ENCODE peak calls at places on chromosomes 6 and 20, in four cellular contexts. J is colonic mucosa, X is OCI-LY7, F is GM06990. U is an unnamed sample.

GRCh38 chr6:51533962-51534361 is 553.5 kb downstream of the PKHD1 start:
- DNase-seq in J (no peak), X (no peak), F (no peak), U (no peak)

GRCh38 chr20:50625986-50626677 is 65.2 kb downstream of the RIPOR3 start:
- DNase-seq in J (peak), X (peak), F (no peak), U (no peak)

GRCh38 chr6:109051301-109051700 is 43.3 kb downstream of the SESN1 start:
- DNase-seq in J (no peak), X (no peak), F (no peak), U (no peak)

GRCh38 chr6:138499303-138499991 is at the start of gene NHSL1:
- DNase-seq in J (peak), X (peak), F (peak), U (peak)

GRCh38 chr20:34639755-34640222 is 37.1 kb downstream of the PIGU start:
- DNase-seq in J (peak), X (no peak), F (no peak), U (no peak)

GRCh38 chr6:144036064-144036873 is 28.2 kb upstream of the PLAGL1 start:
- DNase-seq in J (peak), X (no peak), F (peak), U (peak)

GRCh38 chr6:88725111-88725711 is 238.2 kb downstream of the RNGTT start:
- DNase-seq in J (no peak), X (peak), F (no peak), U (peak)

GRCh38 chr6:131949909-131950766 is 1.0 kb downstream of the CCN2 start:
- DNase-seq in J (peak), X (no peak), F (peak), U (peak)

GRCh38 chr20:50284811-50285375 is 94.3 kb downstream of the CEBPB start:
- DNase-seq in J (no peak), X (peak), F (no peak), U (no peak)

GRCh38 chr6:131268303-131268702 is 133.0 kb downstream of the AKAP7 start:
- DNase-seq in J (no peak), X (no peak), F (no peak), U (no peak)

GRCh38 chr6:114202389-114202788 is 140.4 kb downstream of the HS3ST5 start:
- DNase-seq in J (no peak), X (no peak), F (no peak), U (no peak)

GRCh38 chr20:400451-401275 is 7.4 kb upstream of the RBCK1 start:
- DNase-seq in J (no peak), X (peak), F (no peak), U (no peak)

GRCh38 chr6:42137192-42137753 is 5.1 kb downstream of the C6orf132 start:
- DNase-seq in J (peak), X (no peak), F (no peak), U (no peak)

GRCh38 chr6:6588924-6589696 is 590 bp downstream of the LY86 start:
- DNase-seq in J (no peak), X (peak), F (peak), U (no peak)

DNA sequence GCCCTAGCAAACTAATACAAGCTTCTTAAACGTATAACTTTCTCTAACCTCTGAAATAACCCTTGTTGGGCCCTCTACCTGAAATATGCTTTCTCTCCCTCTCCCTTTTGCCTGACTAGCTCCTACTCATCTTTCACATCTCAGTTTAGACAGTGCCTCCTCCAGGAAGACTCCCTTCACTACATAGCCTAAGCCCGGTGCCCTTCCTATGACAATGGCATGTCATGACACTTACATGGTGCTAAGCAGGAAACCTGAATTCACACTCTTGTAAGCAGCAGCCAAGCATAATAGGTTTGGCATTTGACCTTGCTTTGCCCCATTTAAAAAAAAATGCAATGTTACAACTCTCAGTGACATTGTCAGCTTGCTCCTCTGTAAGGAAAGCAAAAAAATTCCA is 33.1 kb upstream of the FBXL4 start:
- DNase-seq in J (no peak), X (peak), F (no peak), U (no peak)
- TF ChIP-seq CTCF in J (no peak), X (no peak), F (no peak), U (no peak)

GRCh38 chr6:74320076-74320475 is 624.1 kb downstream of the CD109 start:
- DNase-seq in J (no peak), X (no peak), F (no peak), U (no peak)
- TF ChIP-seq CTCF in J (no peak), X (no peak), F (no peak), U (no peak)

DNA sequence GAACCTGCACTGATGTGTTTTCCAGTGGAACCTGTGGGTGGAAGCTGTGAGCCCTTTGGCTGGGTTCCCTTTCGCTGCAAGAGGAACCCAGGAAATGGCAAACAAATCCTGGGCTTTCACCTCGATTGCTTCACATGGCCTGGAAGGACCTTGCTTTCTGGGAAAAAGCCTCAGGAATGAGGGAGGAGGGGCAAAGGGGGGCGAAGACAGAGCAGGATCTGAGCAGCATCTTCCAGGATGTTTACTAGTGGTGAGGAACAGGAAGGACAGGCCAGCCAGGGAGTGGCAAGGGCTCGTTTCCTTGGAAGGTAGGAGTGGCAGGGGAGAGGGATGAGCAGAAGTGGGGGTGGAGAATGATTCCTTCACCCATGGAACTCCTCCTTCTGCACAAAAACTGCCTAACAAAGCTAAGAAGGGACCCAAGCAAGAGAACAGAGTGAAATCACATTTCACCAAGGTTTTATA is 5.9 kb downstream of the SLC2A10 start:
- DNase-seq in J (peak), X (no peak), F (no peak), U (no peak)
- TF ChIP-seq CTCF in J (peak), X (no peak), F (no peak), U (no peak)

DNA sequence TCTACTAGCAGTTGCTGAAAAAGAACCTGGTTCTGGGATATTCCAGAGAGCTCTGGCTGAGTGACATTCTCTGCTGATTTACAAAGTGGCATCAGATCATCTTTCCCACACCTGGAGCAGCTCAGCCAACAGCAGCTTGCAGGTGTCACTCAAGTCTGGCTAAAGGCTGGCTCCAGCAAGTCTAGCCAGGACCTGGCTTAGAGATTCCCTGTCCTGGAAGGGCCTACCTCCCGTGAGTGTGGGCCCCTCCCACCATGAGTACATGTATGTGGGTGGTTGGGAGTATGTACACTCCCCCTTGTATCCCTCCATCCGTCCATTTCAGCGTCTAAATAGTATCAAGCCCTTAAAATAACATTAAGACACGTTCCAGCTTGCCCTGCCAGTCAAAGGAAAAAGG is 539.3 kb upstream of the ID4 start:
- DNase-seq in J (no peak), X (no peak), F (no peak), U (no peak)
- TF ChIP-seq CTCF in J (no peak), X (no peak), F (no peak), U (no peak)

GRCh38 chr6:82333781-82334180 is 29.8 kb upstream of the TPBG start:
- DNase-seq in J (no peak), X (no peak), F (no peak), U (no peak)

GRCh38 chr6:82330171-82330804 is 33.3 kb upstream of the TPBG start:
- DNase-seq in J (no peak), X (no peak), F (no peak), U (no peak)

DNA sequence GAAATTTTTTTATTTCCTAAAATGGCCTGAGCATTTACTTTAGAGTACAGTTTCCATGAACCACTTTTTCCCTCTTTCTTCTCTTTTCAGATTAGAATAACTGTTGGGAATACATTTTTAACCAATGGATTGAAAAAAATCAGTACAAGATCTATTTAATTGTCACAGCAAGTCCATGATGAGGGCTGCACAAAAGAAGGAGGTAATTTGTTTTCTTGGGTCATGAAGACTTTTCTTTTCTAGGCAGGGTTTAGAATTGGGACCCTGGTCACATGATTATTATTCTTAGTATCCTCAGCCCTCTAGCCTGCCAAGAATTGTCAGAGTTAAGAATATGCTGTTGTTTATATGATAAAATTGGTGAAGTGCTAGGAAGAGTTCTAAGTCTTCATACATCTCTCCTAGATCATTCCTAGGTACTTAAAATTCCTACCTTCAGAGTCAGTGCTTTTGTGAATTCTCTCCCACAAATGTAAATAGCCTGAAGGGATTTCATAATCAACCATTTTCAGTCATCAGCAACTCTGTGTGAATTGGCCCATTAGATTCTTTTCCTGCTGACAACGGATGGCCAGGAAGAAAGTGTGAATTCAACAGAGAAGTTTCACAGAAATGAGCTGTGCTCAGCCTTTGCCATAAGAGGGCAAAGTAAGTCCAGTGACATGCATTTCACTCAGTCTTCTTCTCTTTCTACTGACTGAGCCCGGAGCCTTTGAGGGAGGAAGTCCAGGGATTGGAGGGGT is 32.4 kb upstream of the TPBG start:
- DNase-seq in J (no peak), X (no peak), F (no peak), U (no peak)
- TF ChIP-seq CTCF in J (no peak), X (no peak), F (peak), U (no peak)

GRCh38 chr6:160027076-160027475 is 58.2 kb downstream of the IGF2R start:
- DNase-seq in J (no peak), X (no peak), F (no peak), U (no peak)

GRCh38 chr6:160029525-160029924 is 60.6 kb downstream of the IGF2R start:
- DNase-seq in J (no peak), X (no peak), F (no peak), U (no peak)

GRCh38 chr6:160027931-160028330 is 59.0 kb downstream of the IGF2R start:
- DNase-seq in J (no peak), X (no peak), F (no peak), U (no peak)

GRCh38 chr6:160030103-160030502 is 61.2 kb downstream of the IGF2R start:
- DNase-seq in J (peak), X (no peak), F (no peak), U (no peak)

DNA sequence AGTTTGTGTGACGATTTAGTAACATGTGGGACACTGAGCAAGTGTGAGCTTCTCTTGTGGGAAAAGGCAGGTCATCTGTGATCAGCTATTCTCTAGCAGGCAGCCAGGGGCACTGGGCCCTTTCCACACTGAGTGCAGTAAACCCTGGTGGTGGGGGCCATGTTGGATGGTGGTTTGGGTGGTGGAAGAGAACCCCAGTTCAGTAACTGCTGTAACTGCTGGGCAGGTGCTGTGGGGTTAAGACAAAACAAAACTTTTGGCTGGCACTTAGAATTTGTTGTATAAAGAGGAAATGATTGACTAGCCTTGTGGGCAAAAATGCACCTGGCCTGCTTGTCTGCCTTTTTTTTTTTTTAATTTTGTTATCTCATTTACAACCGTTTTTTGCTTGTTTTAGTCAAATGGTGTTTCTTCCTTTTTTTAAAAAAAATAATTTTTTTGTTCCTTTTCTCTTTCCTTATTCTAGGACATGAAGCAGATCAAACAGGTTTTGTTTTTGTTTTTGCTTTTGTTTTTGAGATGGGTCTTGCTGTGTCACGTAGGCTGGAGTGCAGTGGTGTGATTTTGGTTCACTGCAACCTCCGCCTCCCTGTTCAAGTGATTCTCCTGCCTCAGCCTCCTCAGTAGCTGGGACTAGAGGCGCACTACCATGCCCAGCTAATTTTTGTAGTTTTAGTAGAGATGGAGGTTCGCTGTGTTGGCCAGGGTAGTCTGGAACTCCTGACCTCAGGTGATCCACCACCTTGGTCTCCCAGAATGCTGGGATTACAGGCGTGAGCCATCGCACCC is 59.8 kb downstream of the IGF2R start:
- DNase-seq in J (no peak), X (peak), F (no peak), U (no peak)
- TF ChIP-seq CTCF in J (no peak), X (no peak), F (no peak), U (no peak)

GRCh38 chr20:38001981-38002380 is 31.3 kb downstream of the TTI1 start:
- DNase-seq in J (no peak), X (no peak), F (no peak), U (no peak)
- TF ChIP-seq CTCF in J (no peak), X (no peak), F (no peak), U (no peak)